ENCODE peak calls at places on chromosomes 12 and 14, in six cellular contexts. One of them, this sample, is unnamed.

GRCh38 chr14:59354666-59355065 is 110.5 kb downstream of the GPR135 start:
- DNase-seq in A549: no peak
- DNase-seq in IMR-90: peak; percentile 88
- DNase-seq in Peyer's patch: no peak
- DNase-seq in K562: no peak
- DNase-seq in lower leg skin: no peak
- DNase-seq in this sample: no peak

GRCh38 chr12:57215668-57216013 is 953 bp upstream of the NXPH4 start:
- DNase-seq in A549: no peak
- DNase-seq in IMR-90: peak; percentile 30
- DNase-seq in Peyer's patch: no peak
- DNase-seq in K562: no peak
- DNase-seq in lower leg skin: no peak
- DNase-seq in this sample: no peak

GRCh38 chr12:111028830-111029229 is 108.5 kb upstream of the MYL2 start:
- DNase-seq in A549: no peak
- DNase-seq in IMR-90: no peak
- DNase-seq in Peyer's patch: no peak
- DNase-seq in K562: no peak
- DNase-seq in lower leg skin: no peak
- DNase-seq in this sample: no peak

GRCh38 chr12:20404576-20405346 is 36.4 kb downstream of the PDE3A start:
- DNase-seq in A549: peak; percentile 36
- DNase-seq in IMR-90: peak; percentile 6
- DNase-seq in Peyer's patch: no peak
- DNase-seq in K562: no peak
- DNase-seq in lower leg skin: no peak
- DNase-seq in this sample: peak; percentile 74

GRCh38 chr12:128268348-128268725 is 1.4 kb downstream of the TMEM132C start:
- DNase-seq in A549: no peak
- DNase-seq in IMR-90: no peak
- DNase-seq in Peyer's patch: no peak
- DNase-seq in K562: no peak
- DNase-seq in lower leg skin: no peak
- DNase-seq in this sample: no peak

GRCh38 chr14:71021347-71022014 is 114.2 kb downstream of the PCNX1 start:
- DNase-seq in A549: peak; percentile 19
- DNase-seq in IMR-90: peak; percentile 83
- DNase-seq in Peyer's patch: no peak
- DNase-seq in K562: no peak
- DNase-seq in lower leg skin: no peak
- DNase-seq in this sample: no peak

GRCh38 chr14:81710232-81710845 is 176.7 kb upstream of the SEL1L start:
- DNase-seq in A549: peak; percentile 41
- DNase-seq in IMR-90: peak; percentile 1
- DNase-seq in Peyer's patch: no peak
- DNase-seq in K562: no peak
- DNase-seq in lower leg skin: no peak
- DNase-seq in this sample: peak; percentile 57

GRCh38 chr14:105074601-105075053 is 9.4 kb upstream of the GPR132 start:
- DNase-seq in A549: no peak
- DNase-seq in IMR-90: no peak
- DNase-seq in Peyer's patch: peak; percentile 49
- DNase-seq in K562: no peak
- DNase-seq in lower leg skin: peak; percentile 55
- DNase-seq in this sample: no peak

GRCh38 chr14:89134640-89135039 is 282.4 kb downstream of the FOXN3 start:
- DNase-seq in A549: no peak
- DNase-seq in IMR-90: no peak
- DNase-seq in Peyer's patch: no peak
- DNase-seq in K562: no peak
- DNase-seq in lower leg skin: no peak
- DNase-seq in this sample: no peak

GRCh38 chr12:103178681-103179080 is 221.2 kb downstream of the ASCL1 start:
- DNase-seq in A549: no peak
- DNase-seq in IMR-90: no peak
- DNase-seq in Peyer's patch: no peak
- DNase-seq in K562: no peak
- DNase-seq in lower leg skin: no peak
- DNase-seq in this sample: no peak

GRCh38 chr12:103182299-103182698 is 224.8 kb downstream of the ASCL1 start:
- DNase-seq in A549: no peak
- DNase-seq in IMR-90: no peak
- DNase-seq in Peyer's patch: no peak
- DNase-seq in K562: no peak
- DNase-seq in lower leg skin: no peak
- DNase-seq in this sample: no peak

GRCh38 chr12:103175625-103176024 is 218.2 kb downstream of the ASCL1 start:
- DNase-seq in A549: no peak
- DNase-seq in IMR-90: no peak
- DNase-seq in Peyer's patch: no peak
- DNase-seq in K562: no peak
- DNase-seq in lower leg skin: no peak
- DNase-seq in this sample: no peak

GRCh38 chr12:103177624-103178023 is 220.2 kb downstream of the ASCL1 start:
- DNase-seq in A549: no peak
- DNase-seq in IMR-90: no peak
- DNase-seq in Peyer's patch: no peak
- DNase-seq in K562: no peak
- DNase-seq in lower leg skin: no peak
- DNase-seq in this sample: no peak

GRCh38 chr12:103181366-103182152 is 224.1 kb downstream of the ASCL1 start:
- DNase-seq in A549: no peak
- DNase-seq in IMR-90: no peak
- DNase-seq in Peyer's patch: no peak
- DNase-seq in K562: no peak
- DNase-seq in lower leg skin: no peak
- DNase-seq in this sample: no peak
- TF ChIP-seq POLR2A in A549: no peak
- TF ChIP-seq POLR2A in IMR-90: no peak
- TF ChIP-seq POLR2A in Peyer's patch: no peak
- TF ChIP-seq POLR2A in K562: no peak
- TF ChIP-seq POLR2A in lower leg skin: no peak
- TF ChIP-seq POLR2A in this sample: no peak

GRCh38 chr12:124519741-124520140 is 47.7 kb downstream of the NCOR2 start:
- DNase-seq in A549: no peak
- DNase-seq in IMR-90: no peak
- DNase-seq in Peyer's patch: no peak
- DNase-seq in K562: no peak
- DNase-seq in lower leg skin: no peak
- DNase-seq in this sample: no peak

GRCh38 chr12:124520896-124521295 is 46.5 kb downstream of the NCOR2 start:
- DNase-seq in A549: no peak
- DNase-seq in IMR-90: no peak
- DNase-seq in Peyer's patch: no peak
- DNase-seq in K562: no peak
- DNase-seq in lower leg skin: no peak
- DNase-seq in this sample: no peak

GRCh38 chr12:124518051-124518932 is 49.1 kb downstream of the NCOR2 start:
- DNase-seq in A549: peak; percentile 98
- DNase-seq in IMR-90: peak; percentile 99
- DNase-seq in Peyer's patch: peak; percentile 94
- DNase-seq in K562: no peak
- DNase-seq in lower leg skin: peak; percentile 99
- DNase-seq in this sample: peak; percentile 40

GRCh38 chr12:124517260-124518050 is 50.0 kb downstream of the NCOR2 start:
- DNase-seq in A549: peak; percentile 55
- DNase-seq in IMR-90: peak; percentile 38
- DNase-seq in Peyer's patch: peak; percentile 70
- DNase-seq in K562: no peak
- DNase-seq in lower leg skin: peak; percentile 66
- DNase-seq in this sample: no peak

DNA sequence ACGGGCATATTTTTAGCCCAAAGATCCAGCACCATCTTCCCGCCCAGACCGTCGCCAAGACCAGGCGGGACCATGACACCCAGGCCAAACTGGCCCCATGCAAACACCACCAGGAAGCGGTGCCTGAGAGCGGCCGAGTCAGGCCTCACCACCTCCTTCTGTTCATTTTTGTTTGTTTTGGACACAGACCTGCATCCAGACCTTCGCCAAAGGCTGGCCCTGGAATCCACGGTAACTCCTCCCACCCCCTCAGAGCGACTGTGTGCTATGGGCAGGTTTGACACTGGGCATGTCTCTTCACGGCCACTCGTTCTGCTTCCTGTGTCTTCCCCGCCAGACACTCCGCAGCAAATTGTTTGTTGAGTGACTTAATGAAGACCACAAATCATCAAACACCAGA is 47.2 kb downstream of the NCOR2 start:
- DNase-seq in A549: peak; percentile 76
- DNase-seq in IMR-90: peak; percentile 29
- DNase-seq in Peyer's patch: no peak
- DNase-seq in K562: no peak
- DNase-seq in lower leg skin: no peak
- DNase-seq in this sample: no peak
- TF ChIP-seq POLR2A in A549: no peak
- TF ChIP-seq POLR2A in IMR-90: no peak
- TF ChIP-seq POLR2A in Peyer's patch: no peak
- TF ChIP-seq POLR2A in K562: no peak
- TF ChIP-seq POLR2A in lower leg skin: no peak
- TF ChIP-seq POLR2A in this sample: no peak

DNA sequence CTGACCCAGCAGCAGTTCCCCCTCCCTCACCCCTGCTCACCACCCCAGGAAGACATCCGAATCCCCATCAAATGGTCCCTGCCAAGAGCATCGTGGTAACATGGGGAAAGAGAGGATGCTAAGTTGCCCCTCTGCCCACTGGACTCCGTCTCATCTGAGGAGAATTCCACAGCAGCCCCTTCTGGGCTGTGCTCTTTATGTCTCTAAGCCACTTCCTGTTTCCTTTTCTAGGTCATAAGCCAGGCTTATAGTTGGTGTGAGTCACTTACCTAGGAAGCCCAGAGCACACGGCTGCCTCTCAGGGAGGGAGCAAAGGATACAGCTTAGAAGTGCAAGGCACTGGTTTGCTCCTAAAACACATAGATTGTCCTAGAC is 76.0 kb downstream of the VCPKMT start:
- DNase-seq in A549: peak; percentile 54
- DNase-seq in IMR-90: peak; percentile 86
- DNase-seq in Peyer's patch: no peak
- DNase-seq in K562: no peak
- DNase-seq in lower leg skin: no peak
- DNase-seq in this sample: no peak
- TF ChIP-seq POLR2A in A549: no peak
- TF ChIP-seq POLR2A in IMR-90: no peak
- TF ChIP-seq POLR2A in Peyer's patch: peak; percentile 31
- TF ChIP-seq POLR2A in K562: no peak
- TF ChIP-seq POLR2A in lower leg skin: no peak
- TF ChIP-seq POLR2A in this sample: no peak

DNA sequence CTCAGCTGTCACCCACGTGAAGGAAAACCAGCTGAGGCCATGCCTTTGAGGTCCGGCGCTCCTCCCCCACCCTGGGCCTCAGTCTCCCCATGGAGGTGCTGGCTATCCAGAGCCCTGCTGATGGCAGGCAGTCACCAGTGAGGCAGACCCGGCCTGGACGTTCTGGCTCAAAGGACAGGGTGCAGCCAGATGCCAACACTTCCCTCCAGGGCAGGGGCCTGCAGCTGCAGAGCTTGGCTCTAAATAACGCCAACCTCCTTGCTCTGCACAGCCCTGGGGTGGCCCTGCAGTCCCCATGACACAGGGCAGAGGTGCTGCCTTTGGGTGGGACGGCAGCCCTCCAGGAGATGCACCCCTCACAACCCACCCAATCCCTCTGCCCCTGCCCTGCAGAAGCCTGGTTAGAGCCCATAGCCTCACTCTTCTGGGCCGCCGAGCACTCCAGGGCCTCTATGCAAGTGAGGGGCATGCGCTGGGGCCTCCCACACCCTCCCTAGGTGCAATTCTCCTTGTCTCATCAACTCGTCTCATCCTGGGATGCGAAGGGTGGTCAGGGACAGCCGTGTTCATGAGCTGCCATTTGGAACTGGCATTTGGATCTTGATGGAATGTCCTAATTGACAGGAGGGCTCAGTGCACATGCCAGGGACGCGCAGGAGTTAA is 30.4 kb downstream of the CCDC85C start:
- DNase-seq in A549: no peak
- DNase-seq in IMR-90: no peak
- DNase-seq in Peyer's patch: no peak
- DNase-seq in K562: no peak
- DNase-seq in lower leg skin: no peak
- DNase-seq in this sample: no peak
- TF ChIP-seq POLR2A in A549: no peak
- TF ChIP-seq POLR2A in IMR-90: no peak
- TF ChIP-seq POLR2A in Peyer's patch: no peak
- TF ChIP-seq POLR2A in K562: no peak
- TF ChIP-seq POLR2A in lower leg skin: no peak
- TF ChIP-seq POLR2A in this sample: no peak

This sample was measured in erythroblast.